ENCODE peak calls at places on chromosomes 3 and 15, in eight cellular contexts. L, F, D, B, V, K, O and Q are unnamed samples.

GRCh38 chr3:110752307-110752706 is 319.3 kb upstream of the NECTIN3 start:
- DNase-seq in L (no peak), F (no peak), D (no peak), B (no peak), V (no peak), K (no peak), O (peak), Q (no peak)

GRCh38 chr15:84826369-84826823 is 9.2 kb downstream of the ALPK3 start:
- DNase-seq in L (no peak), F (no peak), D (peak), B (no peak), V (no peak), K (no peak), O (peak), Q (peak)

GRCh38 chr3:171135536-171135935 is 109.0 kb upstream of the SLC2A2 start:
- DNase-seq in L (no peak), F (no peak), D (no peak), B (no peak), V (no peak), K (no peak), O (no peak), Q (no peak)

GRCh38 chr15:60713096-60714084 is 234.4 kb upstream of the ICE2 start:
- DNase-seq in L (peak), F (no peak), D (peak), B (no peak), V (no peak), K (no peak), O (no peak), Q (peak)

GRCh38 chr15:95377251-95377852 is 953.1 kb upstream of the NR2F2 start:
- DNase-seq in L (no peak), F (no peak), D (no peak), B (no peak), V (no peak), K (no peak), O (no peak), Q (no peak)

GRCh38 chr3:183844606-183845005 is 19.2 kb upstream of the MAP6D1 start:
- DNase-seq in L (no peak), F (no peak), D (peak), B (no peak), V (peak), K (no peak), O (no peak), Q (peak)

GRCh38 chr3:164406281-164406680 is 672.0 kb downstream of the SI start:
- DNase-seq in L (no peak), F (no peak), D (no peak), B (no peak), V (no peak), K (no peak), O (no peak), Q (no peak)

GRCh38 chr15:94749848-94750617 is 518.7 kb downstream of the MCTP2 start:
- DNase-seq in L (no peak), F (no peak), D (peak), B (no peak), V (no peak), K (no peak), O (no peak), Q (no peak)

GRCh38 chr3:71428841-71429609 is 154.5 kb downstream of the FOXP1 start:
- DNase-seq in L (peak), F (no peak), D (peak), B (no peak), V (peak), K (no peak), O (peak), Q (peak)

DNA sequence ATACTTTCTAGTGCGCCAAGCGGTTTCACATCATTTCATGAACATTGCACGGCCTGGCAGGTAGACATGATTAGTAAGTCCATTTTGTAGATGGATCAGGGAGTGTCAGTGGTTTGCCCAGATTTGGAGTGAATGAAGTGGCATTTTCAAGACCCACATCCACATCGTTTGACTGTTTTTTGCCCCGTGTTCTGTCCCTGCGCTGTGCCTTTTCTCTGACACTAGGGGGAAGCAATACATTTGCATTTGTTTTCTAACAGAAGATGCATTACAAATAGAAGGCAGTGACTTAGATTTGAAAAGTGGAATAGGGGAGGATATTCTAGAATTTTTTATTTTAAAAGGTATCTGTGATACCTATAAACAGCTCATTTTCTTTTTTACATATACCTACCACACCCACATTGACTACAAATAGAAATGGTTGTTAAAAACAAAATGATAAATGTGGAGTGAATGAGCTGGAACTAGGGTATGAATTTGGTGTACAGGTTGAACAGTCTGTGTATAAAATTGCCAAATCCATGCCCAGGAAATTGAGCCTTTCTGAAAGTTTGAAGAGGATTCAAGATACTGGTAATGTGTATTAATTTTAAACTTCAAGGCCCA is 98.0 kb downstream of the USP13 start:
- DNase-seq in L (no peak), F (no peak), D (peak), B (no peak), V (no peak), K (no peak), O (peak), Q (peak)
- TF ChIP-seq CTCF in L (no peak), F (no peak), D (peak), B (peak), V (peak), K (peak), O (peak), Q (peak)

GRCh38 chr3:94336076-94336741 is 273.3 kb downstream of the NSUN3 start:
- DNase-seq in L (no peak), F (no peak), D (peak), B (no peak), V (peak), K (no peak), O (peak), Q (peak)
- TF ChIP-seq CTCF in L (no peak), F (no peak), D (peak), B (peak), V (peak), K (peak), O (no peak), Q (peak)

DNA sequence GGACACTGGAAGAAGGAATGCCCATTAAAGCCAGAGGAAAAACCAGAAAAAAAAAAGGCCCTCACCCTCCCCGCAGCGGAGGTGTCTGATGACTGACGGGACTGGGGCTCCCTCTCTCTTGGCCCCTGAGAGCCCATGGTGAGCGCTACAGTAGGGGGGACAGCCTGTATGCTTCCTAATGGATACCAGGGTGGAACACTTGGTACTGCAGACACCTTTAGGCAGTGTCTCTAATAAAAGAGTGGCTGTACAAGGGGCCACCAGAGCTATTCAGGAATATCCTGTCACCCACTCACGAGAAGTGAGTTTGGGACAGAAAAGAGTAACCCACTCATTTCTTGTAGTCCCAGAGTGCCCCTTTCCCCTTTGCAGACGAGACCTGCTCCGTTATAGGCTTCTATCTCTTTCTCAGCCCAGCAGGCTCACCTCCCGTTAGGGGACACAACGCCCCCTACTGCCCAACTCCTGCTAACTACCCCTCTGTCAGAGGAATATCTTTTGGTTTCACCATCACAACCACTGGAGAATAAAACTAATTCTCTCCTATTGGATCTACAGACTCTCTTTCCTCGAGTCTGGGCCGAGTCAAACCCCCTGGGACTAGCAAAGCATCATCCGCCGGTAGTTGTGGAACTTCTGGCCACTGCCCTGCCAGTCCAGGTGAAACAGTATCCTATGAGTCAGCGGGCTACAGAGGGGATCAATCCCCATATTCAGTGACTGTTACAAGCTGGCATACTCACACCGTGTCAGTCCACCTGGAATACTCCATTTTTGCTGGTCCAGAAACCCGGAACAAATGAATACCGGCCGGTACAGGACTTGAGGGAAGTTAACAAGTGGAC is 40.8 kb downstream of the ZBTB11 start:
- DNase-seq in L (peak), F (peak), D (peak), B (peak), V (no peak), K (no peak), O (peak), Q (peak)
- TF ChIP-seq CTCF in L (peak), F (peak), D (peak), B (peak), V (peak), K (peak), O (peak), Q (peak)

GRCh38 chr3:128849776-128850542 is 29.5 kb upstream of the ACAD9 start:
- DNase-seq in L (no peak), F (no peak), D (peak), B (no peak), V (no peak), K (no peak), O (no peak), Q (peak)
- TF ChIP-seq CTCF in L (no peak), F (no peak), D (peak), B (no peak), V (peak), K (no peak), O (no peak), Q (peak)

GRCh38 chr3:61560452-61561373 is 658 bp upstream of the PTPRG start:
- DNase-seq in L (peak), F (peak), D (peak), B (peak), V (peak), K (peak), O (peak), Q (peak)
- TF ChIP-seq CTCF in L (no peak), F (no peak), D (no peak), B (peak), V (peak), K (peak), O (no peak), Q (no peak)

GRCh38 chr3:168165390-168166269 is 69.9 kb upstream of the GOLIM4 start:
- DNase-seq in L (peak), F (no peak), D (peak), B (peak), V (peak), K (peak), O (peak), Q (peak)
- TF ChIP-seq CTCF in L (peak), F (peak), D (peak), B (peak), V (peak), K (peak), O (peak), Q (peak)